ENCODE peak calls at places on chromosomes 7 and 10, in eight cellular contexts. C, G, I, A, X, F, J and U are unnamed samples.

GRCh38 chr10:113139695-113140094 is 189.6 kb downstream of the TCF7L2 start:
- DNase-seq in A (no peak), G (no peak), I (no peak), J (peak), C (no peak), X (no peak), F (no peak), U (no peak)

GRCh38 chr7:80277434-80278427 is 143.1 kb downstream of the GNAI1 start:
- DNase-seq in G (no peak), X (no peak), J (peak), C (no peak), F (no peak), A (no peak), I (no peak), U (no peak)

GRCh38 chr10:96850825-96851224 is 18.7 kb downstream of the LCOR start:
- DNase-seq in X (no peak), F (no peak), J (peak), I (no peak), A (no peak), G (no peak), C (no peak), U (no peak)

GRCh38 chr10:69318087-69318996 is 40.0 kb downstream of the HK1 start:
- DNase-seq in C (peak), G (peak), J (peak), F (peak), I (peak), X (peak), A (peak), U (peak)

GRCh38 chr10:17851611-17852010 is 42.5 kb downstream of the MRC1 start:
- DNase-seq in F (peak), A (no peak), G (no peak), J (no peak), X (peak), C (no peak), I (peak), U (no peak)

GRCh38 chr7:132368246-132368900 is 207.9 kb downstream of the PLXNA4 start:
- DNase-seq in F (no peak), A (no peak), C (no peak), G (no peak), J (no peak), I (no peak), X (no peak), U (no peak)

GRCh38 chr10:113059001-113059780 is 109.1 kb downstream of the TCF7L2 start:
- DNase-seq in J (peak), X (no peak), I (peak), F (no peak), C (no peak), G (no peak), A (no peak), U (no peak)

GRCh38 chr10:86349940-86350630 is 16.5 kb downstream of the GRID1 start:
- DNase-seq in G (no peak), C (no peak), I (no peak), J (no peak), A (no peak), F (no peak), X (peak), U (no peak)

GRCh38 chr10:3828404-3829192 is 43.6 kb upstream of the KLF6 start:
- DNase-seq in J (peak), C (no peak), F (no peak), A (no peak), I (no peak), X (no peak), G (no peak), U (no peak)

GRCh38 chr10:28532223-28532508 is 752 bp upstream of the WAC start:
- DNase-seq in X (no peak), F (peak), G (no peak), I (no peak), A (no peak), J (peak), C (no peak), U (no peak)

GRCh38 chr10:50610364-50610763 is 13.4 kb downstream of the SGMS1 start:
- DNase-seq in I (peak), F (no peak), C (no peak), G (no peak), J (no peak), X (no peak), A (no peak), U (no peak)

GRCh38 chr7:148964510-148965267 is 63.6 kb downstream of the PDIA4 start:
- DNase-seq in F (no peak), X (no peak), J (no peak), I (no peak), G (no peak), A (no peak), C (no peak), U (no peak)

GRCh38 chr10:8392216-8392615 is 337.7 kb downstream of the GATA3 start:
- DNase-seq in A (no peak), I (no peak), C (no peak), F (no peak), X (no peak), G (no peak), J (peak), U (no peak)

GRCh38 chr7:7772385-7772784 is 54.0 kb upstream of the RPA3 start:
- DNase-seq in C (no peak), F (no peak), J (peak), X (no peak), G (no peak), I (no peak), A (no peak), U (peak)

GRCh38 chr7:18352339-18353255 is 143.0 kb upstream of the HDAC9 start:
- DNase-seq in A (peak), F (peak), X (no peak), J (peak), I (peak), G (no peak), C (peak), U (no peak)

GRCh38 chr10:78267070-78267469 is 233.4 kb downstream of the RPS24 start:
- DNase-seq in C (no peak), A (no peak), I (no peak), F (no peak), J (no peak), G (no peak), X (no peak), U (no peak)

GRCh38 chr7:44849277-44850210 is 1.7 kb upstream of the H2AZ2 start:
- DNase-seq in A (no peak), F (no peak), X (no peak), J (peak), C (no peak), I (no peak), G (no peak), U (no peak)

GRCh38 chr7:537911-538634 is 18.4 kb upstream of the PDGFA start:
- DNase-seq in J (peak), C (no peak), A (no peak), G (no peak), X (peak), I (no peak), F (no peak), U (no peak)

GRCh38 chr7:73593207-73594045 is 15.0 kb upstream of the TBL2 start:
- DNase-seq in X (no peak), C (no peak), J (no peak), A (no peak), F (peak), I (no peak), G (no peak), U (no peak)

GRCh38 chr10:80075781-80076180 is 2.7 kb upstream of the TMEM254 start:
- DNase-seq in A (no peak), X (no peak), F (no peak), C (no peak), I (no peak), G (no peak), J (no peak), U (no peak)

GRCh38 chr7:122844191-122844988 is 41.9 kb downstream of the CADPS2 start:
- DNase-seq in F (no peak), J (peak), X (no peak), A (no peak), I (no peak), C (no peak), G (no peak), U (no peak)

GRCh38 chr7:43248961-43249807 is 136.7 kb downstream of the HECW1 start:
- DNase-seq in X (peak), I (no peak), A (no peak), J (peak), F (no peak), C (no peak), G (no peak), U (no peak)

GRCh38 chr10:131785121-131785460 is 115.7 kb upstream of the PPP2R2D start:
- DNase-seq in A (no peak), F (no peak), I (no peak), J (no peak), X (no peak), G (no peak), C (no peak), U (no peak)

GRCh38 chr7:158040199-158040598 is 547.4 kb downstream of the PTPRN2 start:
- DNase-seq in F (peak), A (no peak), I (no peak), J (no peak), G (no peak), X (no peak), C (no peak), U (no peak)

GRCh38 chr10:85606401-85606800 is 760.2 kb downstream of the GRID1 start:
- DNase-seq in I (no peak), X (no peak), F (no peak), A (no peak), J (no peak), C (no peak), G (no peak), U (no peak)

GRCh38 chr7:97313900-97314299 is 196.4 kb downstream of the SDHAF3 start:
- DNase-seq in G (no peak), X (no peak), A (no peak), J (no peak), C (no peak), I (no peak), F (no peak), U (no peak)

GRCh38 chr10:57168703-57169240 is 807.7 kb upstream of the ZWINT start:
- DNase-seq in X (no peak), G (no peak), J (no peak), F (no peak), I (no peak), C (no peak), A (no peak), U (no peak)

GRCh38 chr10:114042895-114043531 is 653 bp upstream of the ADRB1 start:
- DNase-seq in J (peak), F (peak), A (no peak), C (no peak), I (peak), X (peak), G (no peak), U (no peak)

GRCh38 chr10:70942125-70942524 is 53.8 kb upstream of the PCBD1 start:
- DNase-seq in A (no peak), I (no peak), F (no peak), J (no peak), C (no peak), X (no peak), G (no peak), U (no peak)

GRCh38 chr10:5466451-5466996 is 32.8 kb downstream of the CALML5 start:
- DNase-seq in G (no peak), J (peak), X (peak), F (peak), A (no peak), I (no peak), C (no peak), U (no peak)

GRCh38 chr10:3366735-3367405 is 194.3 kb upstream of the PITRM1 start:
- DNase-seq in J (no peak), A (no peak), F (no peak), X (no peak), C (no peak), I (no peak), G (no peak), U (no peak)

GRCh38 chr10:4083509-4084003 is 298.5 kb upstream of the KLF6 start:
- DNase-seq in A (no peak), J (peak), G (no peak), C (no peak), F (no peak), I (no peak), X (no peak), U (no peak)

GRCh38 chr10:63133787-63134557 is 844 bp downstream of the NRBF2 start:
- DNase-seq in J (peak), C (no peak), I (no peak), F (no peak), G (no peak), X (no peak), A (no peak), U (peak)

GRCh38 chr7:21169667-21170605 is 257.9 kb upstream of the SP4 start:
- DNase-seq in A (no peak), I (no peak), X (no peak), C (no peak), J (no peak), F (no peak), G (no peak), U (no peak)

GRCh38 chr7:151725844-151726770 is 150.8 kb downstream of the PRKAG2 start:
- DNase-seq in J (no peak), C (no peak), F (no peak), A (no peak), G (no peak), I (peak), X (no peak), U (no peak)

GRCh38 chr7:104845541-104845940 is 168.5 kb upstream of the KMT2E start:
- DNase-seq in G (no peak), I (peak), F (no peak), A (no peak), C (no peak), X (no peak), J (no peak), U (no peak)

GRCh38 chr7:50069613-50070012 is 23.4 kb downstream of the ZPBP start:
- DNase-seq in C (no peak), A (no peak), G (no peak), X (peak), F (peak), J (peak), I (peak), U (peak)

GRCh38 chr10:4344544-4344994 is 481.4 kb upstream of the AKR1E2 start:
- DNase-seq in G (no peak), C (no peak), I (peak), A (no peak), F (no peak), X (peak), J (peak), U (no peak)